ENCODE peak calls at places on chromosomes 7 and 10, in eight cellular contexts. One of them, this sample, is unnamed.

GRCh38 chr10:12589789-12590188 is 240.4 kb downstream of the CAMK1D start:
- DNase-seq in stimulated activated CD4-positive, alpha-beta T cell treated with anti-CD3 and anti-CD28 coated beads, TNF-alpha, amount 100 ng/mL, for 4 hours: no peak
- DNase-seq in cardiac fibroblast: no peak
- DNase-seq in NCI-H1105: no peak
- DNase-seq in cardiac muscle cell: no peak
- DNase-seq in GF-D8: no peak
- DNase-seq in NCI-H2029: no peak
- DNase-seq in spleen: no peak
- DNase-seq in this sample: no peak

GRCh38 chr10:64518456-64518855 is 997.3 kb downstream of the REEP3 start:
- DNase-seq in cardiac muscle cell: no peak
- DNase-seq in spleen: no peak
- DNase-seq in NCI-H2029: no peak
- DNase-seq in cardiac fibroblast: no peak
- DNase-seq in NCI-H1105: no peak
- DNase-seq in stimulated activated CD4-positive, alpha-beta T cell treated with anti-CD3 and anti-CD28 coated beads, TNF-alpha, amount 100 ng/mL, for 4 hours: no peak
- DNase-seq in GF-D8: no peak
- DNase-seq in this sample: no peak

GRCh38 chr7:44065431-44066110 is at the start of gene PGAM2:
- DNase-seq in NCI-H1105: peak
- DNase-seq in GF-D8: no peak
- DNase-seq in NCI-H2029: peak
- DNase-seq in stimulated activated CD4-positive, alpha-beta T cell treated with anti-CD3 and anti-CD28 coated beads, TNF-alpha, amount 100 ng/mL, for 4 hours: no peak
- DNase-seq in cardiac muscle cell: peak
- DNase-seq in cardiac fibroblast: peak
- DNase-seq in spleen: peak
- DNase-seq in this sample: no peak

GRCh38 chr7:7166318-7166717 is 16.0 kb upstream of the C1GALT1 start:
- DNase-seq in NCI-H2029: no peak
- DNase-seq in cardiac muscle cell: no peak
- DNase-seq in cardiac fibroblast: no peak
- DNase-seq in spleen: no peak
- DNase-seq in GF-D8: no peak
- DNase-seq in stimulated activated CD4-positive, alpha-beta T cell treated with anti-CD3 and anti-CD28 coated beads, TNF-alpha, amount 100 ng/mL, for 4 hours: no peak
- DNase-seq in NCI-H1105: no peak
- DNase-seq in this sample: no peak

GRCh38 chr10:74681917-74682627 is 144.3 kb upstream of the KAT6B start:
- DNase-seq in cardiac fibroblast: peak
- DNase-seq in cardiac muscle cell: no peak
- DNase-seq in NCI-H1105: no peak
- DNase-seq in GF-D8: no peak
- DNase-seq in spleen: no peak
- DNase-seq in stimulated activated CD4-positive, alpha-beta T cell treated with anti-CD3 and anti-CD28 coated beads, TNF-alpha, amount 100 ng/mL, for 4 hours: no peak
- DNase-seq in NCI-H2029: no peak
- DNase-seq in this sample: no peak

GRCh38 chr7:13778967-13779366 is 210.5 kb downstream of the ETV1 start:
- DNase-seq in NCI-H1105: no peak
- DNase-seq in cardiac muscle cell: no peak
- DNase-seq in spleen: no peak
- DNase-seq in NCI-H2029: no peak
- DNase-seq in GF-D8: no peak
- DNase-seq in cardiac fibroblast: peak
- DNase-seq in stimulated activated CD4-positive, alpha-beta T cell treated with anti-CD3 and anti-CD28 coated beads, TNF-alpha, amount 100 ng/mL, for 4 hours: no peak
- DNase-seq in this sample: no peak

GRCh38 chr10:118101501-118101900 is 54.8 kb upstream of the RAB11FIP2 start:
- DNase-seq in NCI-H1105: no peak
- DNase-seq in cardiac fibroblast: peak
- DNase-seq in spleen: no peak
- DNase-seq in GF-D8: no peak
- DNase-seq in stimulated activated CD4-positive, alpha-beta T cell treated with anti-CD3 and anti-CD28 coated beads, TNF-alpha, amount 100 ng/mL, for 4 hours: no peak
- DNase-seq in cardiac muscle cell: no peak
- DNase-seq in NCI-H2029: no peak
- DNase-seq in this sample: no peak

GRCh38 chr7:15457959-15458955 is 103.6 kb downstream of the AGMO start:
- DNase-seq in GF-D8: no peak
- DNase-seq in spleen: no peak
- DNase-seq in NCI-H2029: no peak
- DNase-seq in cardiac muscle cell: no peak
- DNase-seq in stimulated activated CD4-positive, alpha-beta T cell treated with anti-CD3 and anti-CD28 coated beads, TNF-alpha, amount 100 ng/mL, for 4 hours: no peak
- DNase-seq in NCI-H1105: no peak
- DNase-seq in cardiac fibroblast: no peak
- DNase-seq in this sample: no peak

GRCh38 chr10:95544783-95545500 is 16.2 kb downstream of the SORBS1 start:
- DNase-seq in spleen: no peak
- DNase-seq in cardiac fibroblast: no peak
- DNase-seq in NCI-H2029: no peak
- DNase-seq in stimulated activated CD4-positive, alpha-beta T cell treated with anti-CD3 and anti-CD28 coated beads, TNF-alpha, amount 100 ng/mL, for 4 hours: no peak
- DNase-seq in cardiac muscle cell: no peak
- DNase-seq in GF-D8: no peak
- DNase-seq in NCI-H1105: no peak
- DNase-seq in this sample: no peak

GRCh38 chr10:121576139-121576538 is 22.1 kb downstream of the FGFR2 start:
- DNase-seq in cardiac muscle cell: no peak
- DNase-seq in NCI-H1105: no peak
- DNase-seq in stimulated activated CD4-positive, alpha-beta T cell treated with anti-CD3 and anti-CD28 coated beads, TNF-alpha, amount 100 ng/mL, for 4 hours: no peak
- DNase-seq in NCI-H2029: no peak
- DNase-seq in cardiac fibroblast: no peak
- DNase-seq in GF-D8: no peak
- DNase-seq in spleen: no peak
- DNase-seq in this sample: no peak

GRCh38 chr7:30135551-30136271 is 925 bp downstream of the MTURN start:
- DNase-seq in cardiac muscle cell: peak
- DNase-seq in GF-D8: peak
- DNase-seq in spleen: peak
- DNase-seq in NCI-H2029: no peak
- DNase-seq in cardiac fibroblast: peak
- DNase-seq in stimulated activated CD4-positive, alpha-beta T cell treated with anti-CD3 and anti-CD28 coated beads, TNF-alpha, amount 100 ng/mL, for 4 hours: peak
- DNase-seq in NCI-H1105: peak
- DNase-seq in this sample: peak

GRCh38 chr7:41930538-41931262 is 227.8 kb upstream of the INHBA start:
- DNase-seq in spleen: no peak
- DNase-seq in cardiac muscle cell: no peak
- DNase-seq in NCI-H1105: no peak
- DNase-seq in cardiac fibroblast: peak
- DNase-seq in stimulated activated CD4-positive, alpha-beta T cell treated with anti-CD3 and anti-CD28 coated beads, TNF-alpha, amount 100 ng/mL, for 4 hours: no peak
- DNase-seq in GF-D8: no peak
- DNase-seq in NCI-H2029: no peak
- DNase-seq in this sample: no peak

GRCh38 chr10:42795701-42796100 is 13.1 kb downstream of the BMS1 start:
- DNase-seq in GF-D8: no peak
- DNase-seq in stimulated activated CD4-positive, alpha-beta T cell treated with anti-CD3 and anti-CD28 coated beads, TNF-alpha, amount 100 ng/mL, for 4 hours: no peak
- DNase-seq in NCI-H2029: no peak
- DNase-seq in NCI-H1105: no peak
- DNase-seq in cardiac fibroblast: no peak
- DNase-seq in spleen: no peak
- DNase-seq in cardiac muscle cell: no peak
- DNase-seq in this sample: no peak

GRCh38 chr7:133310232-133310852 is 57.5 kb downstream of the EXOC4 start:
- DNase-seq in cardiac fibroblast: peak
- DNase-seq in cardiac muscle cell: peak
- DNase-seq in NCI-H1105: peak
- DNase-seq in spleen: no peak
- DNase-seq in stimulated activated CD4-positive, alpha-beta T cell treated with anti-CD3 and anti-CD28 coated beads, TNF-alpha, amount 100 ng/mL, for 4 hours: no peak
- DNase-seq in NCI-H2029: peak
- DNase-seq in GF-D8: no peak
- DNase-seq in this sample: no peak

GRCh38 chr10:11685787-11686218 is 56.4 kb upstream of the ECHDC3 start:
- DNase-seq in spleen: peak
- DNase-seq in NCI-H2029: peak
- DNase-seq in stimulated activated CD4-positive, alpha-beta T cell treated with anti-CD3 and anti-CD28 coated beads, TNF-alpha, amount 100 ng/mL, for 4 hours: no peak
- DNase-seq in GF-D8: peak
- DNase-seq in cardiac muscle cell: no peak
- DNase-seq in cardiac fibroblast: peak
- DNase-seq in NCI-H1105: peak
- DNase-seq in this sample: peak

GRCh38 chr7:91519241-91520200 is 255.3 kb downstream of the FZD1 start:
- DNase-seq in stimulated activated CD4-positive, alpha-beta T cell treated with anti-CD3 and anti-CD28 coated beads, TNF-alpha, amount 100 ng/mL, for 4 hours: no peak
- DNase-seq in cardiac muscle cell: no peak
- DNase-seq in spleen: no peak
- DNase-seq in NCI-H1105: no peak
- DNase-seq in cardiac fibroblast: peak
- DNase-seq in NCI-H2029: peak
- DNase-seq in GF-D8: no peak
- DNase-seq in this sample: no peak

GRCh38 chr10:46019541-46020343 is 10.7 kb downstream of the NCOA4 start:
- DNase-seq in cardiac muscle cell: peak
- DNase-seq in NCI-H1105: no peak
- DNase-seq in cardiac fibroblast: peak
- DNase-seq in NCI-H2029: no peak
- DNase-seq in spleen: no peak
- DNase-seq in stimulated activated CD4-positive, alpha-beta T cell treated with anti-CD3 and anti-CD28 coated beads, TNF-alpha, amount 100 ng/mL, for 4 hours: no peak
- DNase-seq in GF-D8: no peak
- DNase-seq in this sample: no peak

GRCh38 chr10:76287856-76288255 is 856.4 kb downstream of the LRMDA start:
- DNase-seq in GF-D8: no peak
- DNase-seq in NCI-H1105: no peak
- DNase-seq in cardiac fibroblast: peak
- DNase-seq in spleen: no peak
- DNase-seq in stimulated activated CD4-positive, alpha-beta T cell treated with anti-CD3 and anti-CD28 coated beads, TNF-alpha, amount 100 ng/mL, for 4 hours: no peak
- DNase-seq in cardiac muscle cell: no peak
- DNase-seq in NCI-H2029: no peak
- DNase-seq in this sample: no peak

GRCh38 chr10:78518224-78518623 is 484.6 kb downstream of the RPS24 start:
- DNase-seq in GF-D8: no peak
- DNase-seq in NCI-H2029: no peak
- DNase-seq in stimulated activated CD4-positive, alpha-beta T cell treated with anti-CD3 and anti-CD28 coated beads, TNF-alpha, amount 100 ng/mL, for 4 hours: no peak
- DNase-seq in spleen: no peak
- DNase-seq in cardiac muscle cell: no peak
- DNase-seq in cardiac fibroblast: no peak
- DNase-seq in NCI-H1105: no peak
- DNase-seq in this sample: no peak

GRCh38 chr10:127186846-127187245 is 9.5 kb downstream of the INSYN2A start:
- DNase-seq in GF-D8: no peak
- DNase-seq in cardiac fibroblast: no peak
- DNase-seq in NCI-H2029: no peak
- DNase-seq in stimulated activated CD4-positive, alpha-beta T cell treated with anti-CD3 and anti-CD28 coated beads, TNF-alpha, amount 100 ng/mL, for 4 hours: no peak
- DNase-seq in NCI-H1105: no peak
- DNase-seq in spleen: no peak
- DNase-seq in cardiac muscle cell: no peak
- DNase-seq in this sample: no peak